ENCODE peak calls at places on chromosomes 7 and 10, in five cellular contexts. J, L, E, H and K are unnamed samples.

GRCh38 chr7:64642046-64642445 is 23.9 kb upstream of the ZNF107 start:
- DNase-seq in J (no peak), L (no peak), E (no peak), H (no peak), K (no peak)

GRCh38 chr7:44814956-44815355 is 18.5 kb downstream of the PPIA start:
- DNase-seq in J (no peak), L (no peak), E (no peak), H (no peak), K (no peak)

GRCh38 chr10:72338180-72338579 is 16.5 kb downstream of the DNAJB12 start:
- DNase-seq in J (no peak), L (no peak), E (no peak), H (no peak), K (no peak)

GRCh38 chr7:20514364-20514763 is 101.1 kb upstream of the ABCB5 start:
- DNase-seq in J (peak), L (no peak), E (peak), H (peak), K (peak)

GRCh38 chr10:35498693-35499092 is 106.4 kb upstream of the GJD4 start:
- DNase-seq in J (no peak), L (no peak), E (no peak), H (no peak), K (no peak)

GRCh38 chr7:40199076-40199802 is 64.4 kb downstream of the SUGCT start:
- DNase-seq in J (peak), L (peak), E (peak), H (no peak), K (no peak)

GRCh38 chr10:34538291-34538829 is 276.7 kb downstream of the PARD3 start:
- DNase-seq in J (peak), L (no peak), E (peak), H (no peak), K (no peak)

GRCh38 chr7:77791956-77792355 is 6.3 kb downstream of the TMEM60 start:
- DNase-seq in J (no peak), L (no peak), E (no peak), H (no peak), K (no peak)

GRCh38 chr7:151238190-151238810 is 6.0 kb downstream of the CHPF2 start:
- DNase-seq in J (no peak), L (no peak), E (no peak), H (no peak), K (peak)

GRCh38 chr7:86972072-86972471 is 87.4 kb downstream of the ELAPOR2 start:
- DNase-seq in J (no peak), L (no peak), E (peak), H (no peak), K (no peak)

GRCh38 chr7:158910254-158911053 is 54.1 kb downstream of the DYNC2I1 start:
- DNase-seq in J (no peak), L (no peak), E (no peak), H (no peak), K (no peak)

GRCh38 chr10:100881552-100882250 is 31.1 kb upstream of the SLF2 start:
- DNase-seq in J (no peak), L (peak), E (no peak), H (no peak), K (no peak)

GRCh38 chr10:31704195-31704594 is 224.4 kb downstream of the ARHGAP12 start:
- DNase-seq in J (no peak), L (no peak), E (no peak), H (no peak), K (no peak)

GRCh38 chr7:39195967-39196366 is 218.3 kb downstream of the POU6F2 start:
- DNase-seq in J (no peak), L (no peak), E (no peak), H (no peak), K (no peak)

GRCh38 chr7:19558527-19558926 is 150.3 kb downstream of the POLR1F start:
- DNase-seq in J (peak), L (peak), E (peak), H (no peak), K (no peak)

GRCh38 chr7:41047789-41048191 is 655.1 kb downstream of the INHBA start:
- DNase-seq in J (peak), L (peak), E (no peak), H (peak), K (no peak)

GRCh38 chr7:85457911-85458310 is 271.1 kb upstream of the SEMA3D start:
- DNase-seq in J (no peak), L (no peak), E (peak), H (no peak), K (no peak)

GRCh38 chr10:124213471-124213870 is 120.1 kb upstream of the CHST15 start:
- DNase-seq in J (no peak), L (peak), E (no peak), H (no peak), K (no peak)

GRCh38 chr7:141133646-141134045 is 59.8 kb downstream of the TMEM178B start:
- DNase-seq in J (peak), L (peak), E (no peak), H (no peak), K (no peak)

GRCh38 chr7:107914834-107915233 is 23.9 kb downstream of the DLD start:
- DNase-seq in J (no peak), L (no peak), E (no peak), H (no peak), K (no peak)

GRCh38 chr10:94439275-94439861 is 37.0 kb downstream of the TBC1D12 start:
- DNase-seq in J (peak), L (peak), E (peak), H (no peak), K (peak)

GRCh38 chr10:102731222-102731800 is 12.4 kb upstream of the WBP1L start:
- DNase-seq in J (no peak), L (no peak), E (no peak), H (no peak), K (no peak)

GRCh38 chr10:132322621-132323048 is 9.4 kb upstream of the LRRC27 start:
- DNase-seq in J (peak), L (peak), E (no peak), H (no peak), K (peak)

GRCh38 chr10:78976825-78977760 is 91.7 kb upstream of the ZMIZ1 start:
- DNase-seq in J (peak), L (no peak), E (no peak), H (no peak), K (no peak)

GRCh38 chr10:101453791-101454718 is 100.1 kb downstream of the BTRC start:
- DNase-seq in J (peak), L (peak), E (peak), H (no peak), K (no peak)

GRCh38 chr10:63633677-63634487 is 112.7 kb downstream of the REEP3 start:
- DNase-seq in J (peak), L (peak), E (peak), H (no peak), K (no peak)

GRCh38 chr7:100431286-100431735 is 1.7 kb downstream of the MEPCE start:
- DNase-seq in J (no peak), L (no peak), E (no peak), H (no peak), K (peak)